ENCODE peak calls at places on chromosome 1, in nine cellular contexts. One of them, this sample, is unnamed.

GRCh38 chr1:194445244-194445643 is 1258.8 kb upstream of the B3GALT2 start:
- DNase-seq in AG09309: no peak
- DNase-seq in cardiac muscle cell: no peak
- DNase-seq in endodermal cell: no peak
- DNase-seq in PC-3: no peak
- DNase-seq in breast epithelium: no peak
- DNase-seq in endothelial cell: no peak
- DNase-seq in SK-N-SH: no peak
- DNase-seq in HCT116: no peak
- DNase-seq in this sample: no peak

GRCh38 chr1:236673284-236673919 is 12.9 kb upstream of the ACTN2 start:
- DNase-seq in cardiac muscle cell: peak
- DNase-seq in endothelial cell: no peak
- DNase-seq in endodermal cell: no peak
- DNase-seq in HCT116: no peak
- DNase-seq in SK-N-SH: no peak
- DNase-seq in PC-3: no peak
- DNase-seq in breast epithelium: no peak
- DNase-seq in AG09309: no peak
- DNase-seq in this sample: no peak

GRCh38 chr1:109767596-109768334 is 4.0 kb upstream of the EPS8L3 start:
- DNase-seq in endothelial cell: no peak
- DNase-seq in breast epithelium: peak
- DNase-seq in PC-3: no peak
- DNase-seq in HCT116: no peak
- DNase-seq in SK-N-SH: no peak
- DNase-seq in AG09309: no peak
- DNase-seq in cardiac muscle cell: no peak
- DNase-seq in endodermal cell: no peak
- DNase-seq in this sample: peak

GRCh38 chr1:237851209-237851845 is 39.4 kb downstream of the ZP4 start:
- DNase-seq in cardiac muscle cell: peak
- DNase-seq in endothelial cell: peak
- DNase-seq in AG09309: peak
- DNase-seq in SK-N-SH: peak
- DNase-seq in PC-3: peak
- DNase-seq in HCT116: no peak
- DNase-seq in endodermal cell: peak
- DNase-seq in breast epithelium: no peak
- DNase-seq in this sample: peak

GRCh38 chr1:32972814-32973428 is 8.3 kb upstream of the RNF19B start:
- DNase-seq in breast epithelium: peak
- DNase-seq in AG09309: no peak
- DNase-seq in endodermal cell: peak
- DNase-seq in SK-N-SH: peak
- DNase-seq in HCT116: no peak
- DNase-seq in endothelial cell: peak
- DNase-seq in PC-3: peak
- DNase-seq in cardiac muscle cell: peak
- DNase-seq in this sample: peak

GRCh38 chr1:38285807-38286530 is 239.4 kb upstream of the POU3F1 start:
- DNase-seq in AG09309: no peak
- DNase-seq in endothelial cell: no peak
- DNase-seq in SK-N-SH: no peak
- DNase-seq in HCT116: no peak
- DNase-seq in endodermal cell: peak
- DNase-seq in PC-3: no peak
- DNase-seq in cardiac muscle cell: no peak
- DNase-seq in breast epithelium: no peak
- DNase-seq in this sample: no peak

GRCh38 chr1:59150537-59151386 is 146.1 kb upstream of the FGGY start:
- DNase-seq in HCT116: peak
- DNase-seq in breast epithelium: peak
- DNase-seq in endodermal cell: peak
- DNase-seq in cardiac muscle cell: peak
- DNase-seq in AG09309: peak
- DNase-seq in SK-N-SH: peak
- DNase-seq in PC-3: peak
- DNase-seq in endothelial cell: no peak
- DNase-seq in this sample: peak

GRCh38 chr1:10796029-10796944 is at the start of gene CASZ1:
- DNase-seq in HCT116: peak
- DNase-seq in cardiac muscle cell: peak
- DNase-seq in PC-3: peak
- DNase-seq in SK-N-SH: peak
- DNase-seq in breast epithelium: peak
- DNase-seq in endothelial cell: peak
- DNase-seq in AG09309: peak
- DNase-seq in endodermal cell: peak
- DNase-seq in this sample: peak

GRCh38 chr1:19750101-19750881 is 49.4 kb downstream of the TMCO4 start:
- DNase-seq in cardiac muscle cell: no peak
- DNase-seq in AG09309: no peak
- DNase-seq in HCT116: no peak
- DNase-seq in endothelial cell: no peak
- DNase-seq in SK-N-SH: no peak
- DNase-seq in PC-3: peak
- DNase-seq in breast epithelium: no peak
- DNase-seq in endodermal cell: no peak
- DNase-seq in this sample: no peak

GRCh38 chr1:87524021-87524754 is 195.5 kb downstream of the LMO4 start:
- DNase-seq in HCT116: no peak
- DNase-seq in endodermal cell: no peak
- DNase-seq in breast epithelium: no peak
- DNase-seq in SK-N-SH: no peak
- DNase-seq in endothelial cell: no peak
- DNase-seq in cardiac muscle cell: no peak
- DNase-seq in PC-3: no peak
- DNase-seq in AG09309: no peak
- DNase-seq in this sample: no peak

GRCh38 chr1:43558346-43558841 is 27.7 kb downstream of the PTPRF start:
- DNase-seq in breast epithelium: no peak
- DNase-seq in SK-N-SH: peak
- DNase-seq in HCT116: no peak
- DNase-seq in endothelial cell: peak
- DNase-seq in AG09309: peak
- DNase-seq in PC-3: no peak
- DNase-seq in endodermal cell: peak
- DNase-seq in cardiac muscle cell: peak
- DNase-seq in this sample: peak

GRCh38 chr1:219278288-219278687 is 104.6 kb downstream of the LYPLAL1 start:
- DNase-seq in endodermal cell: no peak
- DNase-seq in HCT116: no peak
- DNase-seq in cardiac muscle cell: no peak
- DNase-seq in AG09309: no peak
- DNase-seq in breast epithelium: no peak
- DNase-seq in endothelial cell: no peak
- DNase-seq in SK-N-SH: no peak
- DNase-seq in PC-3: peak
- DNase-seq in this sample: no peak

GRCh38 chr1:21244986-21245687 is 45.1 kb downstream of the ECE1 start:
- DNase-seq in breast epithelium: no peak
- DNase-seq in cardiac muscle cell: no peak
- DNase-seq in AG09309: no peak
- DNase-seq in SK-N-SH: peak
- DNase-seq in PC-3: no peak
- DNase-seq in HCT116: no peak
- DNase-seq in endothelial cell: peak
- DNase-seq in endodermal cell: peak
- DNase-seq in this sample: no peak
- TF ChIP-seq CTCF in breast epithelium: no peak
- TF ChIP-seq CTCF in cardiac muscle cell: peak
- TF ChIP-seq CTCF in AG09309: peak
- TF ChIP-seq CTCF in SK-N-SH: peak
- TF ChIP-seq CTCF in PC-3: peak
- TF ChIP-seq CTCF in HCT116: peak
- TF ChIP-seq CTCF in endothelial cell: peak
- TF ChIP-seq CTCF in endodermal cell: peak
- TF ChIP-seq CTCF in this sample: peak

DNA sequence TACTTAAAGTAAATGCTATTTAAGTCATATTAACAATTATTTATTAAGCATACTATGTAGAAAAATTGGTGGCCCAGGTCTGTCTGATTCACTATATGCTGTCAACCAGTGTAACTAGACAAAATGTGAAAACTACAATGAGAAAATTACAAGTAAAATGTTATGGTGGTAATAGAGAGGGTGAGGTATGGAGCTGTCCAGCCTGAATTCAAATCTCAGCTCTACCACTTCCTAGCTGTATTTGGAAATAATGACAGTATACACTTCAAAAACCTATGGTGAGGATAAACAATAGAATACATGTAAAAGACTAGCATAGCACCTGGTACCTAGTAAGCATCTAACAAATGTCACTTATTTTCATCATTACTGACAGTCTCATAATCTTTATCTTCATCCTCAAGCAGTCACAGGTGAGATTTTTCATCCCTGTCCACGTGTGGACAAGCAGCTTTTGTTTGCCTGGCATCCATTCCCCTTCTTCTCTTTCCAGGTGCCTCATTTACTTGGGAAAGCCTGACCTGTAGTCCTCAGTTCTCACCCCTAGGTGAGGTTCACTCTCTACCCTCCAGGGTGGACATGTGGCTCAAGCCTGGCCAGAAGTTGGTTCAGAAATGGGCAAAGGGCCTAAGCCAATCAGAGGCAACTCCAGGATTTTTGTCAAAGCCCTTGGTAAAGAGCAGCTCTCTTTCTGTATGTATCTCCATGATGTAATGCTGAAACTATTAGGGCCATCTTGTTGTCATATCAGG is 29.5 kb downstream of the EGLN1 start:
- DNase-seq in cardiac muscle cell: no peak
- DNase-seq in HCT116: no peak
- DNase-seq in endothelial cell: no peak
- DNase-seq in SK-N-SH: peak
- DNase-seq in endodermal cell: peak
- DNase-seq in PC-3: no peak
- DNase-seq in breast epithelium: no peak
- DNase-seq in AG09309: no peak
- DNase-seq in this sample: no peak
- TF ChIP-seq CTCF in cardiac muscle cell: no peak
- TF ChIP-seq CTCF in HCT116: peak
- TF ChIP-seq CTCF in endothelial cell: no peak
- TF ChIP-seq CTCF in SK-N-SH: peak
- TF ChIP-seq CTCF in endodermal cell: peak
- TF ChIP-seq CTCF in PC-3: no peak
- TF ChIP-seq CTCF in breast epithelium: no peak
- TF ChIP-seq CTCF in AG09309: no peak
- TF ChIP-seq CTCF in this sample: no peak

GRCh38 chr1:23796466-23797271 is 3.9 kb downstream of the GALE start:
- DNase-seq in endodermal cell: peak
- DNase-seq in cardiac muscle cell: no peak
- DNase-seq in HCT116: no peak
- DNase-seq in endothelial cell: no peak
- DNase-seq in breast epithelium: peak
- DNase-seq in SK-N-SH: no peak
- DNase-seq in PC-3: no peak
- DNase-seq in AG09309: no peak
- DNase-seq in this sample: no peak
- TF ChIP-seq CTCF in endodermal cell: peak
- TF ChIP-seq CTCF in cardiac muscle cell: no peak
- TF ChIP-seq CTCF in HCT116: peak
- TF ChIP-seq CTCF in endothelial cell: no peak
- TF ChIP-seq CTCF in breast epithelium: no peak
- TF ChIP-seq CTCF in SK-N-SH: no peak
- TF ChIP-seq CTCF in PC-3: peak
- TF ChIP-seq CTCF in AG09309: no peak
- TF ChIP-seq CTCF in this sample: no peak

GRCh38 chr1:21668232-21669032 is 725 bp downstream of the RAP1GAP start:
- DNase-seq in breast epithelium: no peak
- DNase-seq in HCT116: no peak
- DNase-seq in endodermal cell: peak
- DNase-seq in PC-3: no peak
- DNase-seq in cardiac muscle cell: no peak
- DNase-seq in endothelial cell: no peak
- DNase-seq in SK-N-SH: peak
- DNase-seq in AG09309: no peak
- DNase-seq in this sample: no peak

GRCh38 chr1:21669033-21669286 is 197 bp downstream of the RAP1GAP start:
- DNase-seq in AG09309: no peak
- DNase-seq in breast epithelium: no peak
- DNase-seq in SK-N-SH: no peak
- DNase-seq in endodermal cell: no peak
- DNase-seq in HCT116: no peak
- DNase-seq in cardiac muscle cell: no peak
- DNase-seq in PC-3: no peak
- DNase-seq in endothelial cell: no peak
- DNase-seq in this sample: no peak

GRCh38 chr1:21670059-21670881 is 1.1 kb upstream of the RAP1GAP start:
- DNase-seq in SK-N-SH: no peak
- DNase-seq in AG09309: no peak
- DNase-seq in endothelial cell: no peak
- DNase-seq in cardiac muscle cell: peak
- DNase-seq in HCT116: no peak
- DNase-seq in PC-3: no peak
- DNase-seq in endodermal cell: peak
- DNase-seq in breast epithelium: no peak
- DNase-seq in this sample: no peak

GRCh38 chr1:21670956-21671902 is 2.1 kb upstream of the RAP1GAP start:
- DNase-seq in PC-3: no peak
- DNase-seq in AG09309: no peak
- DNase-seq in endothelial cell: no peak
- DNase-seq in cardiac muscle cell: no peak
- DNase-seq in HCT116: no peak
- DNase-seq in breast epithelium: no peak
- DNase-seq in endodermal cell: no peak
- DNase-seq in SK-N-SH: no peak
- DNase-seq in this sample: no peak

GRCh38 chr1:21669287-21670058 is at the start of gene RAP1GAP:
- DNase-seq in breast epithelium: no peak
- DNase-seq in endothelial cell: peak
- DNase-seq in SK-N-SH: peak
- DNase-seq in AG09309: no peak
- DNase-seq in endodermal cell: peak
- DNase-seq in HCT116: no peak
- DNase-seq in cardiac muscle cell: no peak
- DNase-seq in PC-3: no peak
- DNase-seq in this sample: no peak
- TF ChIP-seq CTCF in breast epithelium: no peak
- TF ChIP-seq CTCF in endothelial cell: no peak
- TF ChIP-seq CTCF in SK-N-SH: no peak
- TF ChIP-seq CTCF in AG09309: no peak
- TF ChIP-seq CTCF in endodermal cell: peak
- TF ChIP-seq CTCF in HCT116: no peak
- TF ChIP-seq CTCF in cardiac muscle cell: peak
- TF ChIP-seq CTCF in PC-3: no peak
- TF ChIP-seq CTCF in this sample: no peak

GRCh38 chr1:161738627-161739287 is 10.8 kb upstream of the DUSP12 start:
- DNase-seq in breast epithelium: no peak
- DNase-seq in endothelial cell: peak
- DNase-seq in AG09309: no peak
- DNase-seq in endodermal cell: peak
- DNase-seq in SK-N-SH: peak
- DNase-seq in PC-3: peak
- DNase-seq in cardiac muscle cell: peak
- DNase-seq in HCT116: peak
- DNase-seq in this sample: peak
- TF ChIP-seq CTCF in breast epithelium: no peak
- TF ChIP-seq CTCF in endothelial cell: peak
- TF ChIP-seq CTCF in AG09309: peak
- TF ChIP-seq CTCF in endodermal cell: peak
- TF ChIP-seq CTCF in SK-N-SH: peak
- TF ChIP-seq CTCF in PC-3: peak
- TF ChIP-seq CTCF in cardiac muscle cell: peak
- TF ChIP-seq CTCF in HCT116: peak
- TF ChIP-seq CTCF in this sample: peak

GRCh38 chr1:207811920-207812720 is 60.3 kb downstream of the CD46 start:
- DNase-seq in HCT116: no peak
- DNase-seq in cardiac muscle cell: peak
- DNase-seq in endodermal cell: peak
- DNase-seq in breast epithelium: peak
- DNase-seq in endothelial cell: peak
- DNase-seq in SK-N-SH: peak
- DNase-seq in AG09309: no peak
- DNase-seq in PC-3: peak
- DNase-seq in this sample: peak
- TF ChIP-seq CTCF in HCT116: peak
- TF ChIP-seq CTCF in cardiac muscle cell: peak
- TF ChIP-seq CTCF in endodermal cell: peak
- TF ChIP-seq CTCF in breast epithelium: no peak
- TF ChIP-seq CTCF in endothelial cell: peak
- TF ChIP-seq CTCF in SK-N-SH: peak
- TF ChIP-seq CTCF in AG09309: peak
- TF ChIP-seq CTCF in PC-3: peak
- TF ChIP-seq CTCF in this sample: peak

This sample was measured in BE2C.